ENCODE peak calls at places on chromosome 21, in ten cellular contexts. One of them, this sample, is unnamed.

GRCh38 chr21:43210454-43211084 is 41.8 kb downstream of the CRYAA start:
- DNase-seq in neural progenitor cell: no peak
- DNase-seq in CD4-positive, alpha-beta memory T cell: no peak
- DNase-seq in heart left ventricle: peak; percentile 2
- DNase-seq in psoas muscle: peak; percentile 20
- DNase-seq in pancreas: no peak
- DNase-seq in body of pancreas: peak; percentile 24
- DNase-seq in ovary: no peak
- DNase-seq in transverse colon: no peak
- DNase-seq in aorta: no peak
- DNase-seq in this sample: no peak

GRCh38 chr21:41966341-41966833 is 12.6 kb upstream of the C2CD2 start:
- DNase-seq in CD4-positive, alpha-beta memory T cell: no peak
- DNase-seq in neural progenitor cell: no peak
- DNase-seq in aorta: no peak
- DNase-seq in transverse colon: no peak
- DNase-seq in ovary: no peak
- DNase-seq in pancreas: no peak
- DNase-seq in heart left ventricle: no peak
- DNase-seq in psoas muscle: no peak
- DNase-seq in body of pancreas: no peak
- DNase-seq in this sample: no peak

GRCh38 chr21:27694667-27695066 is 727.8 kb upstream of the ADAMTS5 start:
- DNase-seq in body of pancreas: no peak
- DNase-seq in neural progenitor cell: no peak
- DNase-seq in psoas muscle: no peak
- DNase-seq in CD4-positive, alpha-beta memory T cell: no peak
- DNase-seq in ovary: no peak
- DNase-seq in pancreas: no peak
- DNase-seq in aorta: no peak
- DNase-seq in transverse colon: no peak
- DNase-seq in heart left ventricle: no peak
- DNase-seq in this sample: no peak

GRCh38 chr21:29382029-29382654 is 83.4 kb downstream of the BACH1 start:
- DNase-seq in psoas muscle: no peak
- DNase-seq in CD4-positive, alpha-beta memory T cell: no peak
- DNase-seq in ovary: no peak
- DNase-seq in body of pancreas: no peak
- DNase-seq in transverse colon: no peak
- DNase-seq in pancreas: no peak
- DNase-seq in heart left ventricle: no peak
- DNase-seq in neural progenitor cell: no peak
- DNase-seq in aorta: no peak
- DNase-seq in this sample: no peak

GRCh38 chr21:44930543-44930981 is 9.3 kb upstream of the SLX9 start:
- DNase-seq in neural progenitor cell: no peak
- DNase-seq in transverse colon: peak; percentile 39
- DNase-seq in ovary: no peak
- DNase-seq in CD4-positive, alpha-beta memory T cell: peak; percentile 88
- DNase-seq in psoas muscle: peak; percentile 68
- DNase-seq in heart left ventricle: no peak
- DNase-seq in aorta: peak; percentile 67
- DNase-seq in pancreas: peak; percentile 9
- DNase-seq in body of pancreas: no peak
- DNase-seq in this sample: peak; percentile 58

GRCh38 chr21:44436111-44436611 is 19.1 kb upstream of the LRRC3 start:
- DNase-seq in CD4-positive, alpha-beta memory T cell: no peak
- DNase-seq in neural progenitor cell: no peak
- DNase-seq in heart left ventricle: no peak
- DNase-seq in ovary: no peak
- DNase-seq in pancreas: no peak
- DNase-seq in body of pancreas: no peak
- DNase-seq in aorta: peak; percentile 37
- DNase-seq in psoas muscle: peak; percentile 23
- DNase-seq in transverse colon: peak; percentile 1
- DNase-seq in this sample: peak; percentile 31

GRCh38 chr21:20343186-20343585 is 655.0 kb upstream of the NCAM2 start:
- DNase-seq in transverse colon: no peak
- DNase-seq in heart left ventricle: no peak
- DNase-seq in pancreas: no peak
- DNase-seq in psoas muscle: no peak
- DNase-seq in aorta: no peak
- DNase-seq in body of pancreas: no peak
- DNase-seq in CD4-positive, alpha-beta memory T cell: no peak
- DNase-seq in ovary: no peak
- DNase-seq in neural progenitor cell: no peak
- DNase-seq in this sample: no peak

GRCh38 chr21:17585875-17586450 is 26.7 kb downstream of the BTG3 start:
- DNase-seq in pancreas: no peak
- DNase-seq in CD4-positive, alpha-beta memory T cell: no peak
- DNase-seq in neural progenitor cell: peak; percentile 38
- DNase-seq in body of pancreas: no peak
- DNase-seq in psoas muscle: no peak
- DNase-seq in heart left ventricle: no peak
- DNase-seq in transverse colon: no peak
- DNase-seq in aorta: no peak
- DNase-seq in ovary: no peak
- DNase-seq in this sample: no peak

GRCh38 chr21:28345934-28346333 is 646.7 kb downstream of the LTN1 start:
- DNase-seq in ovary: no peak
- DNase-seq in body of pancreas: no peak
- DNase-seq in pancreas: no peak
- DNase-seq in neural progenitor cell: no peak
- DNase-seq in heart left ventricle: no peak
- DNase-seq in CD4-positive, alpha-beta memory T cell: no peak
- DNase-seq in psoas muscle: no peak
- DNase-seq in aorta: no peak
- DNase-seq in transverse colon: no peak
- DNase-seq in this sample: no peak

GRCh38 chr21:15015622-15016471 is 49.0 kb downstream of the NRIP1 start:
- DNase-seq in neural progenitor cell: no peak
- DNase-seq in ovary: no peak
- DNase-seq in aorta: no peak
- DNase-seq in pancreas: no peak
- DNase-seq in transverse colon: no peak
- DNase-seq in heart left ventricle: no peak
- DNase-seq in CD4-positive, alpha-beta memory T cell: no peak
- DNase-seq in psoas muscle: no peak
- DNase-seq in body of pancreas: no peak
- DNase-seq in this sample: no peak

GRCh38 chr21:44958471-44959191 is 18.8 kb downstream of the SLX9 start:
- DNase-seq in heart left ventricle: peak; percentile 89
- DNase-seq in pancreas: peak; percentile 52
- DNase-seq in CD4-positive, alpha-beta memory T cell: no peak
- DNase-seq in ovary: peak; percentile 95
- DNase-seq in neural progenitor cell: peak; percentile 75
- DNase-seq in transverse colon: peak; percentile 55
- DNase-seq in body of pancreas: peak; percentile 59
- DNase-seq in aorta: peak; percentile 92
- DNase-seq in psoas muscle: peak; percentile 94
- DNase-seq in this sample: no peak

GRCh38 chr21:17903029-17903806 is 84.1 kb upstream of the C21orf91 start:
- DNase-seq in neural progenitor cell: no peak
- DNase-seq in pancreas: no peak
- DNase-seq in transverse colon: no peak
- DNase-seq in CD4-positive, alpha-beta memory T cell: no peak
- DNase-seq in body of pancreas: no peak
- DNase-seq in aorta: no peak
- DNase-seq in heart left ventricle: no peak
- DNase-seq in psoas muscle: no peak
- DNase-seq in ovary: no peak
- DNase-seq in this sample: peak; percentile 49

GRCh38 chr21:28537371-28538079 is 455.2 kb downstream of the LTN1 start:
- DNase-seq in heart left ventricle: no peak
- DNase-seq in psoas muscle: no peak
- DNase-seq in neural progenitor cell: no peak
- DNase-seq in aorta: no peak
- DNase-seq in ovary: no peak
- DNase-seq in body of pancreas: no peak
- DNase-seq in CD4-positive, alpha-beta memory T cell: no peak
- DNase-seq in pancreas: no peak
- DNase-seq in transverse colon: no peak
- DNase-seq in this sample: no peak

GRCh38 chr21:42160111-42160949 is 58.6 kb upstream of the ABCG1 start:
- DNase-seq in transverse colon: no peak
- DNase-seq in psoas muscle: no peak
- DNase-seq in CD4-positive, alpha-beta memory T cell: no peak
- DNase-seq in pancreas: no peak
- DNase-seq in neural progenitor cell: no peak
- DNase-seq in ovary: no peak
- DNase-seq in heart left ventricle: no peak
- DNase-seq in aorta: no peak
- DNase-seq in body of pancreas: no peak
- DNase-seq in this sample: peak; percentile 24

GRCh38 chr21:41626038-41626437 is 118.1 kb upstream of the TMPRSS2 start:
- DNase-seq in aorta: no peak
- DNase-seq in transverse colon: no peak
- DNase-seq in psoas muscle: no peak
- DNase-seq in heart left ventricle: no peak
- DNase-seq in pancreas: no peak
- DNase-seq in neural progenitor cell: no peak
- DNase-seq in body of pancreas: no peak
- DNase-seq in ovary: no peak
- DNase-seq in CD4-positive, alpha-beta memory T cell: no peak
- DNase-seq in this sample: no peak

GRCh38 chr21:37435719-37436118 is 69.1 kb downstream of the DYRK1A start:
- DNase-seq in CD4-positive, alpha-beta memory T cell: no peak
- DNase-seq in ovary: no peak
- DNase-seq in psoas muscle: no peak
- DNase-seq in transverse colon: no peak
- DNase-seq in heart left ventricle: no peak
- DNase-seq in pancreas: no peak
- DNase-seq in aorta: no peak
- DNase-seq in body of pancreas: no peak
- DNase-seq in neural progenitor cell: no peak
- DNase-seq in this sample: no peak
- H3K4me3 ChIP-seq in CD4-positive, alpha-beta memory T cell: no peak overlapping the region
- H3K4me3 ChIP-seq in ovary: no peak overlapping the region
- H3K4me3 ChIP-seq in psoas muscle: peak overlapping the region; percentile 50
- H3K4me3 ChIP-seq in transverse colon: no peak overlapping the region
- H3K4me3 ChIP-seq in heart left ventricle: no peak overlapping the region
- H3K4me3 ChIP-seq in pancreas: no peak overlapping the region
- H3K4me3 ChIP-seq in aorta: no peak overlapping the region
- H3K4me3 ChIP-seq in body of pancreas: no peak overlapping the region
- H3K4me3 ChIP-seq in neural progenitor cell: peak overlapping the region; percentile 20
- H3K4me3 ChIP-seq in this sample: no peak overlapping the region

GRCh38 chr21:40067751-40068150 is 200.5 kb downstream of the PCP4 start:
- DNase-seq in psoas muscle: no peak
- DNase-seq in heart left ventricle: no peak
- DNase-seq in transverse colon: no peak
- DNase-seq in ovary: no peak
- DNase-seq in CD4-positive, alpha-beta memory T cell: no peak
- DNase-seq in pancreas: no peak
- DNase-seq in neural progenitor cell: no peak
- DNase-seq in body of pancreas: no peak
- DNase-seq in aorta: no peak
- DNase-seq in this sample: no peak
- H3K27ac ChIP-seq in psoas muscle: no peak overlapping the region
- H3K27ac ChIP-seq in heart left ventricle: no peak overlapping the region
- H3K27ac ChIP-seq in transverse colon: no peak overlapping the region
- H3K27ac ChIP-seq in ovary: no peak overlapping the region
- H3K27ac ChIP-seq in CD4-positive, alpha-beta memory T cell: no peak overlapping the region
- H3K27ac ChIP-seq in pancreas: no peak overlapping the region
- H3K27ac ChIP-seq in neural progenitor cell: no peak overlapping the region
- H3K27ac ChIP-seq in body of pancreas: no peak overlapping the region
- H3K27ac ChIP-seq in aorta: no peak overlapping the region
- H3K27ac ChIP-seq in this sample: no peak overlapping the region

DNA sequence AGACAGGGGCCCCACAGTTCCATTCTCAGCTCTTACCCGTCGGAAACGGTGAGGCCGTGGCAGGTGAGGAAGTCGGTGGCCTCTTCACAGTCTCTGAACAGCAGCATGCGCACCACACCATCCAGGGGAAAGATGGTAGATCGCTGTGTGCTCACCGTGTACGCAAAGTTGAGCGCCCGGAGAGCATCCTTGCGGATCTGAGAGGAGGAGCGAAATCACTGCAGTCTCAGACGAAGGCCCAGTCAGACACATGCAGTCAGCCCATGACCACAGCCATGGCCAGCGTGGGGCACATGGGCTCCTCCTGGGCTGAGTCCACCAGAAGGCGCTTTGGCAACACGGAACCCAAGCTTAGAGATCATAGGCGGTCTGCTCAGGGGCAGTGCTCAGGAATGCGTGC is 18.5 kb downstream of the MCM3AP start:
- DNase-seq in transverse colon: no peak
- DNase-seq in aorta: no peak
- DNase-seq in ovary: no peak
- DNase-seq in CD4-positive, alpha-beta memory T cell: no peak
- DNase-seq in psoas muscle: no peak
- DNase-seq in body of pancreas: no peak
- DNase-seq in pancreas: no peak
- DNase-seq in neural progenitor cell: no peak
- DNase-seq in heart left ventricle: no peak
- DNase-seq in this sample: no peak
- H3K36me3 ChIP-seq in transverse colon: no peaks in the 10 kb centered on the region
- H3K36me3 ChIP-seq in aorta: no peaks in the 10 kb centered on the region
- H3K36me3 ChIP-seq in ovary: no peaks in the 10 kb centered on the region
- H3K36me3 ChIP-seq in CD4-positive, alpha-beta memory T cell: peaks cover 69% of the 10 kb centered on the region
- H3K36me3 ChIP-seq in psoas muscle: peaks cover 99% of the 10 kb centered on the region
- H3K36me3 ChIP-seq in body of pancreas: peaks cover 14% of the 10 kb centered on the region
- H3K36me3 ChIP-seq in pancreas: peaks cover 81% of the 10 kb centered on the region
- H3K36me3 ChIP-seq in neural progenitor cell: no peaks in the 10 kb centered on the region
- H3K36me3 ChIP-seq in heart left ventricle: peaks cover 93% of the 10 kb centered on the region
- H3K36me3 ChIP-seq in this sample: peaks cover 79% of the 10 kb centered on the region

GRCh38 chr21:38505654-38506523 is 7.6 kb upstream of the ERG start:
- DNase-seq in neural progenitor cell: peak; percentile 81
- DNase-seq in ovary: no peak
- DNase-seq in aorta: no peak
- DNase-seq in transverse colon: no peak
- DNase-seq in pancreas: no peak
- DNase-seq in body of pancreas: peak; percentile 23
- DNase-seq in heart left ventricle: no peak
- DNase-seq in psoas muscle: no peak
- DNase-seq in CD4-positive, alpha-beta memory T cell: no peak
- DNase-seq in this sample: peak; percentile 68

GRCh38 chr21:38503588-38503987 is 5.3 kb upstream of the ERG start:
- DNase-seq in pancreas: no peak
- DNase-seq in body of pancreas: no peak
- DNase-seq in ovary: no peak
- DNase-seq in transverse colon: no peak
- DNase-seq in neural progenitor cell: no peak
- DNase-seq in CD4-positive, alpha-beta memory T cell: no peak
- DNase-seq in heart left ventricle: no peak
- DNase-seq in aorta: peak; percentile 71
- DNase-seq in psoas muscle: no peak
- DNase-seq in this sample: no peak

GRCh38 chr21:38504056-38504455 is 5.8 kb upstream of the ERG start:
- DNase-seq in pancreas: no peak
- DNase-seq in aorta: no peak
- DNase-seq in CD4-positive, alpha-beta memory T cell: no peak
- DNase-seq in neural progenitor cell: no peak
- DNase-seq in heart left ventricle: no peak
- DNase-seq in psoas muscle: no peak
- DNase-seq in body of pancreas: no peak
- DNase-seq in ovary: no peak
- DNase-seq in transverse colon: no peak
- DNase-seq in this sample: no peak

GRCh38 chr21:38507374-38507942 is 9.2 kb upstream of the ERG start:
- DNase-seq in pancreas: no peak
- DNase-seq in heart left ventricle: no peak
- DNase-seq in psoas muscle: no peak
- DNase-seq in ovary: no peak
- DNase-seq in transverse colon: no peak
- DNase-seq in body of pancreas: no peak
- DNase-seq in CD4-positive, alpha-beta memory T cell: no peak
- DNase-seq in neural progenitor cell: no peak
- DNase-seq in aorta: no peak
- DNase-seq in this sample: no peak

GRCh38 chr21:38506606-38507331 is 8.5 kb upstream of the ERG start:
- DNase-seq in psoas muscle: no peak
- DNase-seq in body of pancreas: no peak
- DNase-seq in neural progenitor cell: peak; percentile 23
- DNase-seq in pancreas: no peak
- DNase-seq in CD4-positive, alpha-beta memory T cell: no peak
- DNase-seq in transverse colon: peak; percentile 61
- DNase-seq in aorta: no peak
- DNase-seq in ovary: no peak
- DNase-seq in heart left ventricle: no peak
- DNase-seq in this sample: no peak
- H3K4me3 ChIP-seq in psoas muscle: peak overlapping the region; percentile 45
- H3K4me3 ChIP-seq in body of pancreas: no peak overlapping the region
- H3K4me3 ChIP-seq in neural progenitor cell: no peak overlapping the region
- H3K4me3 ChIP-seq in pancreas: no peak overlapping the region
- H3K4me3 ChIP-seq in CD4-positive, alpha-beta memory T cell: no peak overlapping the region
- H3K4me3 ChIP-seq in transverse colon: no peak overlapping the region
- H3K4me3 ChIP-seq in aorta: peak overlapping the region; percentile 10
- H3K4me3 ChIP-seq in ovary: no peak overlapping the region
- H3K4me3 ChIP-seq in heart left ventricle: peak overlapping the region; percentile 13
- H3K4me3 ChIP-seq in this sample: no peak overlapping the region